ENCODE peak calls at places on chromosome 17, in nine cellular contexts. F, M, K, O, Q, T, E, B and I are unnamed samples.

GRCh38 chr17:19361326-19361725 is 1.2 kb downstream of the B9D1 start:
- DNase-seq in F (no peak), M (no peak), K (no peak), O (no peak), Q (no peak), T (no peak), E (no peak), B (no peak), I (no peak)

GRCh38 chr17:7238418-7239090 is 703 bp downstream of the PHF23 start:
- DNase-seq in F (peak), M (no peak), K (no peak), O (no peak), Q (peak), T (no peak), E (peak), B (no peak), I (no peak)

GRCh38 chr17:19747829-19748806 is at the start of gene ALDH3A1:
- DNase-seq in F (no peak), M (no peak), K (peak), O (no peak), Q (peak), T (no peak), E (no peak), B (peak), I (no peak)

GRCh38 chr17:27996157-27997043 is 46.1 kb upstream of the NLK start:
- DNase-seq in F (no peak), M (no peak), K (no peak), O (no peak), Q (no peak), T (no peak), E (no peak), B (no peak), I (no peak)

GRCh38 chr17:82838386-82839063 is 1.3 kb downstream of the ZNF750 start:
- DNase-seq in F (no peak), M (peak), K (peak), O (no peak), Q (no peak), T (no peak), E (no peak), B (no peak), I (no peak)

GRCh38 chr17:79931517-79932309 is 92.5 kb upstream of the CBX4 start:
- DNase-seq in F (no peak), M (no peak), K (no peak), O (no peak), Q (no peak), T (no peak), E (peak), B (no peak), I (no peak)

GRCh38 chr17:80604007-80604728 is 59.5 kb downstream of the RPTOR start:
- DNase-seq in F (no peak), M (no peak), K (no peak), O (no peak), Q (no peak), T (no peak), E (no peak), B (no peak), I (no peak)

GRCh38 chr17:61026818-61027217 is 349.2 kb downstream of the BCAS3 start:
- DNase-seq in F (no peak), M (no peak), K (no peak), O (no peak), Q (no peak), T (no peak), E (no peak), B (no peak), I (no peak)

GRCh38 chr17:17063546-17064122 is 21.4 kb downstream of the MPRIP start:
- DNase-seq in F (no peak), M (no peak), K (no peak), O (peak), Q (peak), T (no peak), E (peak), B (peak), I (no peak)

GRCh38 chr17:77459018-77459755 is 318.4 kb downstream of the SEC14L1 start:
- DNase-seq in F (no peak), M (no peak), K (no peak), O (no peak), Q (no peak), T (no peak), E (no peak), B (no peak), I (no peak)

GRCh38 chr17:34716291-34716690 is 136.9 kb downstream of the TMEM132E start:
- DNase-seq in F (no peak), M (no peak), K (no peak), O (no peak), Q (no peak), T (no peak), E (no peak), B (no peak), I (no peak)

GRCh38 chr17:39623356-39623950 is 3.3 kb upstream of the PPP1R1B start:
- DNase-seq in F (peak), M (peak), K (peak), O (peak), Q (peak), T (peak), E (peak), B (peak), I (no peak)

GRCh38 chr17:71460943-71461342 is 659.9 kb upstream of the SOX9 start:
- DNase-seq in F (no peak), M (peak), K (peak), O (no peak), Q (no peak), T (peak), E (peak), B (no peak), I (no peak)

GRCh38 chr17:49574283-49574892 is 1.3 kb upstream of the NXPH3 start:
- DNase-seq in F (no peak), M (no peak), K (no peak), O (no peak), Q (peak), T (no peak), E (no peak), B (no peak), I (no peak)

GRCh38 chr17:19750020-19750572 is 2.0 kb upstream of the ALDH3A1 start:
- DNase-seq in F (no peak), M (no peak), K (no peak), O (no peak), Q (no peak), T (no peak), E (no peak), B (no peak), I (no peak)

GRCh38 chr17:75130632-75131277 is 787 bp downstream of the NT5C start:
- DNase-seq in F (peak), M (peak), K (peak), O (no peak), Q (peak), T (peak), E (peak), B (peak), I (no peak)

GRCh38 chr17:64736804-64737492 is 74.8 kb upstream of the SMURF2 start:
- DNase-seq in F (peak), M (peak), K (peak), O (no peak), Q (no peak), T (no peak), E (peak), B (peak), I (peak)

GRCh38 chr17:73538445-73538844 is 105.8 kb downstream of the SDK2 start:
- DNase-seq in F (no peak), M (no peak), K (no peak), O (no peak), Q (no peak), T (no peak), E (no peak), B (no peak), I (no peak)

GRCh38 chr17:40099627-40100418 is 566 bp downstream of the NR1D1 start:
- DNase-seq in F (no peak), M (no peak), K (no peak), O (no peak), Q (no peak), T (no peak), E (peak), B (no peak), I (no peak)

GRCh38 chr17:13825526-13826040 is 223.9 kb upstream of the HS3ST3A1 start:
- DNase-seq in F (no peak), M (peak), K (no peak), O (no peak), Q (no peak), T (no peak), E (no peak), B (no peak), I (no peak)

GRCh38 chr17:7854851-7855642 is at the start of gene TMEM88:
- DNase-seq in F (no peak), M (no peak), K (no peak), O (no peak), Q (no peak), T (no peak), E (no peak), B (no peak), I (no peak)

GRCh38 chr17:75430159-75430748 is 24.8 kb upstream of the GRB2 start:
- DNase-seq in F (no peak), M (peak), K (peak), O (no peak), Q (no peak), T (peak), E (no peak), B (no peak), I (no peak)

GRCh38 chr17:33234930-33235685 is 58.0 kb downstream of the ASIC2 start:
- DNase-seq in F (peak), M (peak), K (no peak), O (no peak), Q (no peak), T (peak), E (no peak), B (peak), I (peak)

GRCh38 chr17:49197346-49197998 is 12.9 kb downstream of the GNGT2 start:
- DNase-seq in F (no peak), M (no peak), K (no peak), O (no peak), Q (no peak), T (no peak), E (no peak), B (peak), I (no peak)

GRCh38 chr17:163514-164103 is 17.8 kb downstream of the DOC2B start:
- DNase-seq in F (no peak), M (no peak), K (no peak), O (no peak), Q (no peak), T (no peak), E (no peak), B (no peak), I (no peak)

GRCh38 chr17:5329784-5330557 is 47.9 kb downstream of the RABEP1 start:
- DNase-seq in F (no peak), M (no peak), K (no peak), O (no peak), Q (no peak), T (no peak), E (no peak), B (no peak), I (no peak)

GRCh38 chr17:79183221-79184158 is 108.9 kb downstream of the ENGASE start:
- DNase-seq in F (no peak), M (no peak), K (no peak), O (no peak), Q (no peak), T (no peak), E (no peak), B (no peak), I (no peak)

GRCh38 chr17:5032865-5033264 is 2.4 kb downstream of the SLC52A1 start:
- DNase-seq in F (no peak), M (no peak), K (no peak), O (no peak), Q (no peak), T (no peak), E (no peak), B (no peak), I (no peak)

GRCh38 chr17:78697122-78697845 is 84.8 kb downstream of the CYTH1 start:
- DNase-seq in F (no peak), M (peak), K (no peak), O (no peak), Q (no peak), T (peak), E (no peak), B (peak), I (no peak)

GRCh38 chr17:50447870-50448573 is 20.7 kb downstream of the CHAD start:
- DNase-seq in F (no peak), M (no peak), K (no peak), O (no peak), Q (no peak), T (no peak), E (peak), B (no peak), I (no peak)

GRCh38 chr17:2090210-2090641 is 35.3 kb downstream of the HIC1 start:
- DNase-seq in F (peak), M (no peak), K (no peak), O (no peak), Q (no peak), T (no peak), E (no peak), B (no peak), I (no peak)

GRCh38 chr17:63694974-63695773 is 4.8 kb downstream of the LIMD2 start:
- DNase-seq in F (no peak), M (no peak), K (no peak), O (no peak), Q (no peak), T (no peak), E (no peak), B (no peak), I (no peak)

GRCh38 chr17:8822401-8823035 is 23.4 kb upstream of the MFSD6L start:
- DNase-seq in F (no peak), M (no peak), K (no peak), O (no peak), Q (no peak), T (no peak), E (no peak), B (no peak), I (no peak)

GRCh38 chr17:933168-934083 is 46.1 kb downstream of the NXN start:
- DNase-seq in F (no peak), M (peak), K (peak), O (no peak), Q (no peak), T (peak), E (no peak), B (peak), I (no peak)

GRCh38 chr17:65057520-65058075 is 1.1 kb upstream of the GNA13 start:
- DNase-seq in F (no peak), M (no peak), K (no peak), O (no peak), Q (no peak), T (no peak), E (peak), B (no peak), I (no peak)